ENCODE peak calls at places on chromosomes 2 and 18, in ten cellular contexts. Y is effector CD8-positive, alpha-beta T cell; K is T-cell; F is choroid plexus epithelial cell; Z is stimulated activated CD8-positive, alpha-beta memory T cell treated with anti-CD3 and anti-CD28 coated beads, Interleukin-7, amount 100 ng/mL, for 1 hour; N is B cell; R is mesendoderm; W is NCI-H510A treated with DMSO at 0.1 percent for 48 hours; G is C1 segment of cervical spinal cord; E is T1000. A is an unnamed sample.

GRCh38 chr2:127700527-127701192 is 637 bp upstream of the SFT2D3 start:
- DNase-seq in Y (no peak), K (peak), F (no peak), Z (no peak), N (peak), R (peak), W (peak), G (peak), E (no peak), A (peak)

GRCh38 chr2:144495227-144495933 is 24.5 kb downstream of the ZEB2 start:
- DNase-seq in Y (no peak), K (no peak), F (no peak), Z (no peak), N (no peak), R (no peak), W (no peak), G (no peak), E (no peak), A (no peak)

GRCh38 chr2:178330175-178331021 is 120.6 kb downstream of the PRKRA start:
- DNase-seq in Y (no peak), K (no peak), F (no peak), Z (no peak), N (no peak), R (no peak), W (peak), G (no peak), E (no peak), A (no peak)

GRCh38 chr2:187310696-187311095 is 137.4 kb downstream of the CALCRL start:
- DNase-seq in Y (no peak), K (no peak), F (peak), Z (no peak), N (no peak), R (no peak), W (no peak), G (no peak), E (no peak), A (no peak)

GRCh38 chr2:150256746-150257145 is 230.7 kb downstream of the RND3 start:
- DNase-seq in Y (no peak), K (no peak), F (no peak), Z (no peak), N (no peak), R (no peak), W (no peak), G (no peak), E (no peak), A (no peak)

GRCh38 chr2:75489682-75490180 is 71.0 kb downstream of the EVA1A start:
- DNase-seq in Y (no peak), K (no peak), F (no peak), Z (no peak), N (no peak), R (no peak), W (no peak), G (no peak), E (no peak), A (peak)

GRCh38 chr2:22601007-22601406 is 784.0 kb upstream of the KLHL29 start:
- DNase-seq in Y (no peak), K (no peak), F (no peak), Z (no peak), N (no peak), R (no peak), W (no peak), G (no peak), E (no peak), A (no peak)

GRCh38 chr18:23498877-23499570 is 4.3 kb upstream of the RMC1 start:
- DNase-seq in Y (peak), K (peak), F (peak), Z (peak), N (peak), R (peak), W (peak), G (peak), E (peak), A (peak)

GRCh38 chr18:73503326-73503725 is 635.5 kb upstream of the NETO1 start:
- DNase-seq in Y (no peak), K (no peak), F (no peak), Z (no peak), N (no peak), R (no peak), W (no peak), G (no peak), E (no peak), A (no peak)

GRCh38 chr2:10966056-10966455 is 54.3 kb downstream of the KCNF1 start:
- DNase-seq in Y (no peak), K (no peak), F (no peak), Z (no peak), N (no peak), R (no peak), W (no peak), G (no peak), E (no peak), A (no peak)